ENCODE peak calls at places on chromosome 10, in seven cellular contexts. N is tibial nerve, W is AG04450, Z is psoas muscle, K is SJSA1, O is aorta, B is Peyer's patch. V is an unnamed sample. For H3K27me3, the result is how much of the 10 kb centered on the place peaks cover.

GRCh38 chr10:124011464-124011863 is 81.9 kb downstream of the CHST15 start:
- DNase-seq in N (no peak), W (no peak), Z (peak), K (no peak), O (no peak), B (no peak), V (no peak)

GRCh38 chr10:75379234-75379724 is 22.3 kb downstream of the ZNF503 start:
- DNase-seq in N (no peak), W (no peak), Z (no peak), K (no peak), O (no peak), B (no peak), V (no peak)

GRCh38 chr10:60253490-60253889 is 136.2 kb downstream of the ANK3 start:
- DNase-seq in N (no peak), W (no peak), Z (no peak), K (no peak), O (no peak), B (no peak), V (no peak)

GRCh38 chr10:24097771-24098207 is 111.1 kb upstream of the KIAA1217 start:
- DNase-seq in N (no peak), W (no peak), Z (no peak), K (no peak), O (no peak), B (no peak), V (no peak)

GRCh38 chr10:98097175-98097574 is 37.3 kb upstream of the R3HCC1L start:
- DNase-seq in N (no peak), W (no peak), Z (no peak), K (no peak), O (no peak), B (no peak), V (no peak)

GRCh38 chr10:28432210-28432676 is 100.7 kb upstream of the WAC start:
- DNase-seq in N (peak), W (peak), Z (peak), K (peak), O (peak), B (no peak), V (peak)

GRCh38 chr10:74813860-74814259 is 12.5 kb upstream of the KAT6B start:
- DNase-seq in N (no peak), W (no peak), Z (no peak), K (no peak), O (no peak), B (no peak), V (no peak)

GRCh38 chr10:69632516-69633199 is 2.6 kb downstream of the FAM241B start:
- DNase-seq in N (no peak), W (no peak), Z (no peak), K (no peak), O (no peak), B (no peak), V (no peak)

GRCh38 chr10:24465124-24465874 is 256.4 kb downstream of the KIAA1217 start:
- DNase-seq in N (no peak), W (no peak), Z (no peak), K (peak), O (no peak), B (peak), V (no peak)

GRCh38 chr10:127148066-127148932 is 48.1 kb downstream of the INSYN2A start:
- DNase-seq in N (no peak), W (peak), Z (no peak), K (peak), O (no peak), B (no peak), V (no peak)

GRCh38 chr10:106973301-106973700 is 191.2 kb downstream of the SORCS1 start:
- DNase-seq in N (no peak), W (no peak), Z (no peak), K (no peak), O (no peak), B (no peak), V (no peak)
- H3K27ac ChIP-seq in N (no peak), W (no peak), Z (no peak), K (no peak), O (no peak), B (no peak), V (no peak)

GRCh38 chr10:11885437-11886137 is 62.4 kb downstream of the PROSER2 start:
- DNase-seq in N (no peak), W (no peak), Z (no peak), K (no peak), O (peak), B (no peak), V (no peak)
- H3K27me3 ChIP-seq in N (under half), W (under half), Z (under half), K (under half), O (under half), B (under half), V (under half)

GRCh38 chr10:63646491-63646890 is 125.3 kb downstream of the REEP3 start:
- DNase-seq in N (no peak), W (no peak), Z (no peak), K (no peak), O (no peak), B (no peak), V (no peak)

GRCh38 chr10:63657812-63658211 is 136.6 kb downstream of the REEP3 start:
- DNase-seq in N (no peak), W (no peak), Z (no peak), K (no peak), O (no peak), B (no peak), V (no peak)

GRCh38 chr10:63651864-63652263 is 130.7 kb downstream of the REEP3 start:
- DNase-seq in N (no peak), W (no peak), Z (no peak), K (no peak), O (no peak), B (no peak), V (no peak)
- H3K27ac ChIP-seq in N (no peak), W (no peak), Z (no peak), K (no peak), O (no peak), B (no peak), V (no peak)

DNA sequence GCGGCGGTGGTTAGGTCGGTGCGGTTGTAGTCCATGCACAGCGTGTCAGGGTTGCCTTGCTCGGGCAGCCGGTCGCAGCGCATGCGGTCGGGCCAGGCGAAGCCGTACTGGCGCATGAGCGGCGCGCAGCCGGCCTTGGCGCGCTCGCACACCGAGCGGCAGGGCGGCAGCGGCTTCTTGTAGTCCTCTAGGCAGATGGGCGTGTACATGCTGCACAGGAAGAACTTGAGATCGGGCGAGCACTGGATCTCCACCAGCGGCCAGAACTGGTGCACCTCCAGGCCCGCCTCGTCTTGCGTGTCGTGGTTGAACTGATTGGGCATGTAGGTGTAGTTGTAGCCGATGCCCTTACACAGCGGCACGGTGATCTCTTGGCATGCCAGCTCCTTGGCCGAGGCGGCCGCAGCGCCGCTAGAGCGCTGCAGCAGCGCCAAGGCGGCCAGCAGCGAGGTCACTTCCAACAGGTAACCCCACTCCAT is 1.1 kb downstream of the FZD8 start:
- DNase-seq in N (peak), W (peak), Z (peak), K (peak), O (peak), B (peak), V (peak)
- H3K27me3 ChIP-seq in N (under half), W (under half), Z (under half), K (under half), O (under half), B (under half), V (under half)

DNA sequence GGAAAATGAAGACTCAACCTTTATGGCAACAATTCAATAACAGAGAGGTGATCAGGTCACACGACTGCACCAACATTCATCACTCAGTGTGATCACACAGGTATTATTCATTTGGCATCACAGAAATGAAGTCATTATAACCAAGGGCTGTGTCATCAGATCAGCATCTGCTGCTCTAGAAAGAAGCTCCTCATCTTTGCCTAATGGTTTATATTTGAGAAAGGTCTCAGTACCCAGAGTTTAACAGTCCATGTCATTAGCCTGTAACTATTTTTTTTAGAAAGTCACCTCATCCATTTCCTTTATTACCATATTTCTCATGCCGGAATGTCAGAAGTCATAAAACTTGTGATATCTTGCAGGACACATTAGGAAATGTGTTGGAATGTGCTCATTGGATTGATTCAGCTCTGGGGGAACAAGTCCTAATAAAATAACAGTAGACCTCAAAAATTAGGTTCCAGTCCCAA is 45.1 kb upstream of the PRKG1 start:
- DNase-seq in N (no peak), W (no peak), Z (no peak), K (no peak), O (no peak), B (no peak), V (no peak)
- H3K27ac ChIP-seq in N (no peak), W (no peak), Z (peak), K (no peak), O (peak), B (no peak), V (no peak)

DNA sequence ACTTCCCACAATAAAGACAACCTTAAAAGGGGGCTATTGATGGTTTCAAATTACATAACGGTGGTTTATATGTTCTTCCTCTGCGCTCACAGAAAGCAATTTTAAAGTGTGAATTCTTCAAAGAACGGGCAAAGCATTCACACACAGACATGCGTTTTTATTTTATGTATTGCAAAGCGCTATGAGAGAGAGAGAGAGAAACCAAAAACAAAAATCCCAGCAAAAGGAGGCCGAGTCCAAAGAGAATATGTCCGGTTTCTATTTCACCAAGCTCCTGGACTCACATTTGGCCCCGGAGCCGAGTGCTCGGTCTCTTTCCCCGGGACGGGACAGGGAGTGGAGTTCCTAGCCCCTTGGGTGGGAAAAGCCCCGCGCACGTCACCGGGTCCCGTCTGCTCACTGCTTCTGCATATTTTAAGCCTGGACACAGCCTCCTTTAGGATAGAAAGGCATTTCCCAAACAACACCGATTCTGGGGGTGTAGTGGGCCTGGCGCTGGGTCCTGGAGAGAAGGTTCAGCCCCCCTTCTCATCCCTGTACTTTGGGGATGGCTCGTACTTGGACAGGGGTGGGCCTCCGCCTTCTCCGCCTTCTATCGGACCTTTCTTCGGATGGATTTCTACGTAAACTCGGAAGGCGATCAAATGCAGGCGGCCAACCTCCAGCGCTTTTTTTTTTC is 26.9 kb upstream of the VAX1 start:
- DNase-seq in N (no peak), W (no peak), Z (no peak), K (no peak), O (no peak), B (no peak), V (no peak)
- H3K27me3 ChIP-seq in N (under half), W (half or more), Z (under half), K (half or more), O (under half), B (half or more), V (half or more)

GRCh38 chr10:86959737-86960002 is 1.3 kb downstream of the SNCG start:
- DNase-seq in N (no peak), W (no peak), Z (no peak), K (no peak), O (no peak), B (no peak), V (no peak)

GRCh38 chr10:86958831-86959736 is 685 bp downstream of the SNCG start:
- DNase-seq in N (no peak), W (no peak), Z (peak), K (peak), O (peak), B (no peak), V (no peak)

GRCh38 chr10:86961481-86962091 is 3.2 kb downstream of the SNCG start:
- DNase-seq in N (no peak), W (no peak), Z (no peak), K (no peak), O (peak), B (no peak), V (no peak)

GRCh38 chr10:86960863-86961434 is 2.5 kb downstream of the SNCG start:
- DNase-seq in N (no peak), W (no peak), Z (peak), K (no peak), O (peak), B (no peak), V (no peak)

GRCh38 chr10:86960003-86960862 is 1.8 kb downstream of the SNCG start:
- DNase-seq in N (no peak), W (no peak), Z (peak), K (peak), O (peak), B (peak), V (no peak)
- H3K27ac ChIP-seq in N (peak), W (no peak), Z (peak), K (peak), O (no peak), B (peak), V (no peak)